ENCODE peak calls at places on chromosomes 13 and 19, in four cellular contexts. One of them, this sample, is unnamed.

GRCh38 chr19:38152461-38153379 is 71.3 kb downstream of the DPF1 start:
- DNase-seq in kidney epithelial cell: no peak
- DNase-seq in cardiac fibroblast: peak
- DNase-seq in A549: no peak
- DNase-seq in this sample: no peak

GRCh38 chr13:23824355-23824754 is 64.8 kb downstream of the MIPEP start:
- DNase-seq in cardiac fibroblast: no peak
- DNase-seq in kidney epithelial cell: no peak
- DNase-seq in A549: no peak
- DNase-seq in this sample: no peak

GRCh38 chr13:94596575-94596971 is 621 bp upstream of the TGDS start:
- DNase-seq in cardiac fibroblast: no peak
- DNase-seq in A549: no peak
- DNase-seq in kidney epithelial cell: no peak
- DNase-seq in this sample: no peak

GRCh38 chr13:26280822-26281221 is 26.9 kb downstream of the CDK8 start:
- DNase-seq in A549: no peak
- DNase-seq in kidney epithelial cell: no peak
- DNase-seq in cardiac fibroblast: peak
- DNase-seq in this sample: no peak

GRCh38 chr19:58563034-58563573 is 4.7 kb upstream of the UBE2M start:
- DNase-seq in cardiac fibroblast: peak
- DNase-seq in A549: no peak
- DNase-seq in kidney epithelial cell: no peak
- DNase-seq in this sample: no peak

GRCh38 chr19:24062222-24062621 is 24.8 kb upstream of the ZNF254 start:
- DNase-seq in cardiac fibroblast: no peak
- DNase-seq in kidney epithelial cell: no peak
- DNase-seq in A549: no peak
- DNase-seq in this sample: no peak

GRCh38 chr19:56167064-56167578 is 8.7 kb upstream of the GALP start:
- DNase-seq in A549: no peak
- DNase-seq in kidney epithelial cell: no peak
- DNase-seq in cardiac fibroblast: peak
- DNase-seq in this sample: no peak

GRCh38 chr13:31962661-31963345 is 68.8 kb upstream of the FRY start:
- DNase-seq in cardiac fibroblast: peak
- DNase-seq in kidney epithelial cell: no peak
- DNase-seq in A549: no peak
- DNase-seq in this sample: no peak

GRCh38 chr13:98353750-98354149 is 176.7 kb upstream of the RNF113B start:
- DNase-seq in kidney epithelial cell: no peak
- DNase-seq in A549: no peak
- DNase-seq in cardiac fibroblast: no peak
- DNase-seq in this sample: no peak

GRCh38 chr13:114025432-114026127 is 51.7 kb upstream of the C13orf46 start:
- DNase-seq in A549: no peak
- DNase-seq in kidney epithelial cell: no peak
- DNase-seq in cardiac fibroblast: peak
- DNase-seq in this sample: peak

GRCh38 chr19:29872224-29872731 is 60.5 kb downstream of the CCNE1 start:
- DNase-seq in cardiac fibroblast: peak
- DNase-seq in A549: peak
- DNase-seq in kidney epithelial cell: no peak
- DNase-seq in this sample: no peak

GRCh38 chr13:44806841-44807240 is 182.4 kb downstream of the NUFIP1 start:
- DNase-seq in A549: no peak
- DNase-seq in cardiac fibroblast: no peak
- DNase-seq in kidney epithelial cell: no peak
- DNase-seq in this sample: no peak

GRCh38 chr19:7215176-7215575 is 79.0 kb downstream of the INSR start:
- DNase-seq in kidney epithelial cell: no peak
- DNase-seq in A549: no peak
- DNase-seq in cardiac fibroblast: no peak
- DNase-seq in this sample: no peak

GRCh38 chr13:95564948-95565347 is 12.4 kb downstream of the CLDN10 start:
- DNase-seq in A549: no peak
- DNase-seq in cardiac fibroblast: peak
- DNase-seq in kidney epithelial cell: peak
- DNase-seq in this sample: no peak

GRCh38 chr19:50358483-50359431 is 6.7 kb downstream of the NAPSA start:
- DNase-seq in cardiac fibroblast: peak
- DNase-seq in kidney epithelial cell: no peak
- DNase-seq in A549: no peak
- DNase-seq in this sample: no peak

GRCh38 chr13:20489185-20489820 is 36.4 kb downstream of the CRYL1 start:
- DNase-seq in cardiac fibroblast: no peak
- DNase-seq in A549: no peak
- DNase-seq in kidney epithelial cell: no peak
- DNase-seq in this sample: no peak

GRCh38 chr19:48999481-49000325 is 6.0 kb downstream of the RUVBL2 start:
- DNase-seq in kidney epithelial cell: no peak
- DNase-seq in A549: peak
- DNase-seq in cardiac fibroblast: peak
- DNase-seq in this sample: no peak

GRCh38 chr19:51024924-51025323 is 1.5 kb downstream of the KLK11 start:
- DNase-seq in kidney epithelial cell: no peak
- DNase-seq in cardiac fibroblast: no peak
- DNase-seq in A549: no peak
- DNase-seq in this sample: no peak

GRCh38 chr19:50820086-50820485 is 3.5 kb downstream of the KLK1 start:
- DNase-seq in kidney epithelial cell: no peak
- DNase-seq in A549: no peak
- DNase-seq in cardiac fibroblast: no peak
- DNase-seq in this sample: no peak

GRCh38 chr19:55373318-55373992 is 3.2 kb upstream of the TMEM190 start:
- DNase-seq in A549: peak
- DNase-seq in kidney epithelial cell: no peak
- DNase-seq in cardiac fibroblast: no peak
- DNase-seq in this sample: no peak

GRCh38 chr19:18672606-18673337 is 10.7 kb upstream of the CRTC1 start:
- DNase-seq in kidney epithelial cell: no peak
- DNase-seq in A549: peak
- DNase-seq in cardiac fibroblast: peak
- DNase-seq in this sample: no peak

DNA sequence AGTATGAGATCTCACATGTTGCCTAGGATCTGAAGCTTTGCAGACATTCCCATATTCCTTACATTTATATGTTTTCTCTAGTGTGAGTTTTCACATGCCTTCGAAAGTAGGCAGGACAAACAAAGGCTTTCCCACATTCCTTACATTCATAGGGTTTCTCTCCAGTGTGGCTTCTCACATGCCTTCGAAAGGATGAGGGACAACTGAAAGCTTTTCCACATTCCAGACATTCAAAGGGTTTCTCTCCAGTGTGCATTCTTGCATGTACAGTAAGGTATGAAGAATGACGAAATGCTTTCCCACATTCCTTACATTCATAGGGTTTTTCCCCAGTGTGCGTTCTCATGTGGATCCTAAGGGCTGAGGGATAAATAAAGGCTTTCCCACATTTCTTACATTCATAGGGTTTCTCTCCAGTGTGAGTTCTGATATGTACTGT is 14.2 kb downstream of the ZNF699 start:
- DNase-seq in A549: peak
- DNase-seq in kidney epithelial cell: no peak
- DNase-seq in cardiac fibroblast: peak
- DNase-seq in this sample: no peak
- H3K4me3 ChIP-seq in A549: no peak
- H3K4me3 ChIP-seq in kidney epithelial cell: no peak
- H3K4me3 ChIP-seq in cardiac fibroblast: no peak
- H3K4me3 ChIP-seq in this sample: no peak

GRCh38 chr13:50188696-50189095 is 173.5 kb downstream of the KCNRG start:
- DNase-seq in A549: no peak
- DNase-seq in cardiac fibroblast: no peak
- DNase-seq in kidney epithelial cell: no peak
- DNase-seq in this sample: no peak

GRCh38 chr13:50192272-50192813 is 177.1 kb downstream of the KCNRG start:
- DNase-seq in cardiac fibroblast: no peak
- DNase-seq in kidney epithelial cell: no peak
- DNase-seq in A549: no peak
- DNase-seq in this sample: no peak

GRCh38 chr13:50187352-50188029 is 172.2 kb downstream of the KCNRG start:
- DNase-seq in A549: no peak
- DNase-seq in kidney epithelial cell: no peak
- DNase-seq in cardiac fibroblast: no peak
- DNase-seq in this sample: no peak

GRCh38 chr13:50191004-50191403 is 175.8 kb downstream of the KCNRG start:
- DNase-seq in kidney epithelial cell: no peak
- DNase-seq in cardiac fibroblast: no peak
- DNase-seq in A549: no peak
- DNase-seq in this sample: no peak

DNA sequence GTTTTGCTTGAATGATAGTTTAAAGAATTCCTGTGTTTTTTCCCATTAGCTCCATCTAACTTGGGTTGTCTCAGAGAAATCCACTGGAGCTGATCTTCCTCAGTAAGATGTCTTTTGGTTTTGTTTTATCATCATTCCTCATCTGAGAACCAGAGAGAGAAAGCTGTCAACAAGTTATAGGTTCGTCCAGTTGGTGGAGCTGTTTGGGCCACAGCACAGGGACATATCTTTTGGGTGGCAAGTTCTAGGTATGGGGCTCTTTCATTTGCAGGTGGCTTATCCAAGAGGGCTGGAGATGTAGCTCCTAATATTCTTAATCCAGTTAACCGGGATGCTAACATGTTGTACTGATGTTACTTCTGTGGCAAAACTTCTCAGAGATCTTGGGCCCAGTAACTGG is 174.2 kb downstream of the KCNRG start:
- DNase-seq in A549: no peak
- DNase-seq in kidney epithelial cell: no peak
- DNase-seq in cardiac fibroblast: no peak
- DNase-seq in this sample: no peak
- TF ChIP-seq CTCF in A549: no peak
- TF ChIP-seq CTCF in kidney epithelial cell: no peak
- TF ChIP-seq CTCF in cardiac fibroblast: no peak
- TF ChIP-seq CTCF in this sample: peak

DNA sequence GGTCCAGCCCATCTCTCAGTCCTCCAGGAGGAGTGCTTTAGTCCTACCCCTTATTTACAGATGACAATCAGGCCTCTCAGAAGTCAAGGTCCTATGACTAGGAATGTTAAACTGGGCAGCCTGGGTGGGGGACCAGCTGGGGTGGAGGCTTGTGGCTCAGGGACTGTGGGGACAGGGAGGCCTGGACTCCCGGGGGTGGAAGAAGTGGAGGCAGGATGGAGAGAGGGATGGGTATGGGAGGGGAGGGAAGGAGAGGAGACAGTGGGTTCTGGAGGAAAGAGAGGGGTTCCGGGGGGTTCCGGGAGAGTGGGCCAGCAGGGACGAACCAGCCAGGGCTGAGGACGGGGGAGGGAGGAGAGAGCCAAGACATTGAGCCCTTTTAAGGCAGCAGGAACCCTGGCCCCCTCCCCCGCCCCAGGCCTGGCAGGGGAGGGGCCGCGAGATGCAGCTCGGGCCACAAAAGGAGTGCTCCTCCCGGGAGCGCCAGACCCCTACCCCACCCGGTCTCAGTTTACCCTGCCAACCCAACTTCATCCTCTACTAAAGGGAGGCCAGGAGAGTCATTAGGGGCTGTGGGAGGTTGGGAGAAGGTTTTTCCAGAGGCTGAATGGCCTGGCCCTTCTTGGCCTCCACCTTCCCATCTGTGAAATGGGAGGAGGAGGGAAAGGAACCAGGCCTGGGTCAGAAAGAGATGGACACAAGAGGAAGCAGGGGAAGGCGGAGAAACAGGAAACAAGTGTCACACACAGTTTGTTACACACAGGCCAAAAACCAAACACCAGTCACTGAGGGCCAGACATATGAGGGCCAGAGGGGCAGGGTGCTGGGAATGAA is 1.6 kb downstream of the DMPK start:
- DNase-seq in cardiac fibroblast: peak
- DNase-seq in kidney epithelial cell: no peak
- DNase-seq in A549: no peak
- DNase-seq in this sample: no peak
- H3K4me3 ChIP-seq in cardiac fibroblast: no peak
- H3K4me3 ChIP-seq in kidney epithelial cell: no peak
- H3K4me3 ChIP-seq in A549: peak
- H3K4me3 ChIP-seq in this sample: no peak

GRCh38 chr19:13930402-13930801 is 7.8 kb downstream of the PODNL1 start:
- DNase-seq in kidney epithelial cell: no peak
- DNase-seq in cardiac fibroblast: no peak
- DNase-seq in A549: no peak
- DNase-seq in this sample: no peak

GRCh38 chr19:13935765-13936486 is 2.3 kb downstream of the PODNL1 start:
- DNase-seq in kidney epithelial cell: no peak
- DNase-seq in A549: no peak
- DNase-seq in cardiac fibroblast: no peak
- DNase-seq in this sample: no peak

GRCh38 chr19:13934785-13935109 is 3.5 kb downstream of the PODNL1 start:
- DNase-seq in kidney epithelial cell: no peak
- DNase-seq in A549: no peak
- DNase-seq in cardiac fibroblast: no peak
- DNase-seq in this sample: no peak

GRCh38 chr19:13931582-13932378 is 6.4 kb downstream of the PODNL1 start:
- DNase-seq in kidney epithelial cell: no peak
- DNase-seq in cardiac fibroblast: no peak
- DNase-seq in A549: no peak
- DNase-seq in this sample: no peak

DNA sequence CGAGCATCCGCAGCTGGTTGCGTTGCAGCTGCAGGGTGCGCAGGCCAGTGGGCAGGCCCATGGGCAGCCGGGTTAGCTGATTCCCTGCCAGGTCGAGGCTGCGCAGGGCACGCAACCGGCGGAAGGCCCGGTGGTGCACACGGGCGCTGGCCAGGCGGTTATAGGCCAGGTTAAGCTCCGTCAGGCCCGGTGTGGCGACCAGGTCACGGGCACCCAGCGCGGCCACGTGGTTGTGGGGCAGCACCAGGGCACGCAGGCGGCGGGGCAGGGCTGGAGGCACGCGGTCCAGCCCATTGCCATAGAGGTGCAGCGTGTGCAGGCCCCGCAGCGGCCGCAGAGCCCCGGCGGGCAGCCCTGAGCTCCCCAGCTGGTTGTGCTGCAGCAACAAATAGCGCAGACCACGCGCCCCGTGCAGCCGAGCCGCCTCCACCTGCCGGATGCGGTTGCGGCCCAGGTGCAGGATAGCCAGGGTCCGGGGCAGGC is 5.3 kb downstream of the PODNL1 start:
- DNase-seq in A549: no peak
- DNase-seq in cardiac fibroblast: no peak
- DNase-seq in kidney epithelial cell: no peak
- DNase-seq in this sample: no peak
- TF ChIP-seq CTCF in A549: no peak
- TF ChIP-seq CTCF in cardiac fibroblast: no peak
- TF ChIP-seq CTCF in kidney epithelial cell: no peak
- TF ChIP-seq CTCF in this sample: no peak